ENCODE peak calls at places on chromosome 9, in nine cellular contexts. S is A549, Y is GM12891, B is endothelial cell of umbilical vein, Q is H1, D is IMR-90, E is esophagus muscularis mucosa, L is heart left ventricle, R is stomach. I is an unnamed sample.

GRCh38 chr9:89363311-89363670 is 45.0 kb downstream of the SECISBP2 start:
- DNase-seq in S (no peak), Y (no peak), B (no peak), Q (no peak), D (no peak), E (no peak), L (peak; percentile 11), R (no peak), I (no peak)

GRCh38 chr9:100440071-100440470 is 13.1 kb downstream of the MSANTD3 start:
- DNase-seq in S (peak; percentile 22), Y (no peak), B (no peak), Q (no peak), D (peak; percentile 76), E (no peak), L (no peak), R (no peak), I (no peak)

GRCh38 chr9:37925006-37925405 is 21.1 kb upstream of the SLC25A51 start:
- DNase-seq in S (no peak), Y (no peak), B (no peak), Q (no peak), D (no peak), E (no peak), L (no peak), R (no peak), I (no peak)

GRCh38 chr9:14806941-14807340 is 84.4 kb upstream of the CER1 start:
- DNase-seq in S (no peak), Y (no peak), B (no peak), Q (no peak), D (no peak), E (no peak), L (no peak), R (no peak), I (no peak)

GRCh38 chr9:124084087-124084486 is 72.5 kb downstream of the LHX2 start:
- DNase-seq in S (peak; percentile 20), Y (no peak), B (no peak), Q (no peak), D (no peak), E (no peak), L (no peak), R (no peak), I (no peak)

GRCh38 chr9:24218656-24219055 is 327.0 kb downstream of the IZUMO3 start:
- DNase-seq in S (no peak), Y (no peak), B (no peak), Q (no peak), D (no peak), E (no peak), L (no peak), R (no peak), I (no peak)

GRCh38 chr9:104906441-104907277 is 21.3 kb downstream of the ABCA1 start:
- DNase-seq in S (no peak), Y (no peak), B (no peak), Q (peak; percentile 30), D (peak; percentile 81), E (no peak), L (no peak), R (no peak), I (no peak)

GRCh38 chr9:36928670-36929349 is 105.3 kb downstream of the PAX5 start:
- DNase-seq in S (peak; percentile 27), Y (no peak), B (peak; percentile 48), Q (no peak), D (peak; percentile 25), E (no peak), L (no peak), R (no peak), I (no peak)

GRCh38 chr9:93675336-93676150 is 99.2 kb downstream of the PHF2 start:
- DNase-seq in S (no peak), Y (no peak), B (no peak), Q (peak; percentile 39), D (no peak), E (no peak), L (peak; percentile 11), R (peak; percentile 22), I (no peak)

DNA sequence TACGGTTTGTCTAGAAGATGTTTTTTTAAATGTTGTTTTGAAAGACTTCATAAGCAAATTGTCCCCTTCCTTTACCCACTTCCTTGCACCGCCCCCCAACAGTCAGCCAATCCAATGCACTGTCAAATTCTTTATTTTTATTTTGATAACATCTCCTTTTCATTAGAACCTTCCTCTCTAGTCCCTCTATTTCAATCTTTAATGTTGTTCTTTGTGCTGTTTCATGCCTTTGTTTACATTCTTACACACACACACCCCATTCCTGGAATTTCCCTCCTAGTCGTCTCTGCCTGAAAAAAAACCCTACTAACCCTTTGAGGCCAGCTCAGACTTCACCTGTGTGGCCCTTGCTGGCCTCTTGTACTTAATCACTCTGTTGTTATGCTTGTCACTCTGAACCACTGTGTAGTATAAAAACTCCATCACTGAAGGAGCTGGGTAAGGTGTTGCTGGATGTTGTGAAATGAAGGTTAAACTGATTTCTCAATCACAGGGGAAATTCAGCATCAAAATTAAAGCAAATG is 133.4 kb downstream of the UGCG start:
- DNase-seq in S (peak; percentile 87), Y (no peak), B (peak; percentile 86), Q (no peak), D (peak; percentile 84), E (no peak), L (no peak), R (peak; percentile 37), I (no peak)
- TF ChIP-seq POLR2A in S (no peak), Y (no peak), B (no peak), Q (no peak), D (no peak), E (no peak), L (no peak), R (no peak), I (no peak)

DNA sequence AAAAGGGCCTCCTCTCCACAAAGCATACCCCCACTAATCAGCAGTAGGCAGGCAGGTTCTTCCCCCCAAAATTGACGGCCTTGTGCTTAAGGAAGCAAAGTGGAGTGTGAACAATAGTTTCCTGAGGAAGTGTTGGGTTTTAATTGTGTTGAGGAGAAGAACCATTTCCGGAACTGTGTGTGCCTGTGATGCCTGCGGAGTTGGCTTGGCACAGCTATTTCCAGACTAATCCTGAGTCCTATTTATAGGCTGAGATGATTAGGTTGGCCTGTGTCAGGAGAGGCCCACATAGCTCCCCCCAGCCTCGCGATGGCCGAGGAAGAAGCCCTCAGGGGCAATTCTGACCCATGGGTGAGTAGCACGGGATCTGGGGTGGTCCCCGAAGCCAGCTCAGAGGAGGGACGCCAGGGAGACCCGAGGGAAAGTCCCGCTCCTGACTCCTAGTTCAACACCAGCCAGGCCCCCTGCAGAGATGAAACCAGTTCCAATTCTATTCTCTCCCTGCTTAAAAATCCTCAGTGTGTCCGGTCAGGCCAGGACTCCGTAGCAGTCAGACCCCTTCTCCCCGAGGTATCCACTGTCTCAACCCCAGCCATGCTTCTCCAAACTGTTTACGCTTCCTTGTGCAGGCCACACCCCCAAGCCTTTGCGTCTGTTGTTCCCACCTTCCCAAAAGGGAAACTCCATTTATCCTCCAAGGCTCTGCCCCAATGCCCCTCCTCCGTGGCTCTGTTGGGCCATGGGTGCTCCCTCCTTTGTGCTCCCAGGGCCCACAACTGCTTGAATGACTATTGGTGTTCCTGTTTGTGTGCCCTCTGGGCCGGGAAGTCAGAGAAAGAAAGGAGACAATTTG is 18.1 kb downstream of the GSN start:
- DNase-seq in S (peak; percentile 83), Y (no peak), B (peak; percentile 96), Q (peak; percentile 61), D (peak; percentile 56), E (no peak), L (peak; percentile 80), R (peak; percentile 44), I (no peak)
- TF ChIP-seq POLR2A in S (no peak), Y (no peak), B (peak; percentile 75), Q (no peak), D (no peak), E (peak; percentile 16), L (peak; percentile 42), R (no peak), I (no peak)

GRCh38 chr9:4237748-4238511 is 61.9 kb downstream of the GLIS3 start:
- DNase-seq in S (no peak), Y (no peak), B (no peak), Q (no peak), D (no peak), E (no peak), L (peak; percentile 22), R (no peak), I (no peak)
- TF ChIP-seq POLR2A in S (no peak), Y (no peak), B (no peak), Q (no peak), D (no peak), E (no peak), L (no peak), R (no peak), I (no peak)

GRCh38 chr9:70049672-70050271 is 6.1 kb downstream of the MAMDC2 start:
- DNase-seq in S (no peak), Y (no peak), B (no peak), Q (peak; percentile 37), D (peak; percentile 55), E (no peak), L (peak; percentile 77), R (peak; percentile 35), I (no peak)
- TF ChIP-seq POLR2A in S (no peak), Y (no peak), B (no peak), Q (no peak), D (no peak), E (no peak), L (peak; percentile 19), R (no peak), I (no peak)

GRCh38 chr9:136244116-136244775 is 1.4 kb downstream of the QSOX2 start:
- DNase-seq in S (no peak), Y (peak; percentile 58), B (no peak), Q (no peak), D (no peak), E (no peak), L (no peak), R (no peak), I (peak; percentile 54)
- TF ChIP-seq POLR2A in S (no peak), Y (peak; percentile 29), B (no peak), Q (no peak), D (no peak), E (no peak), L (no peak), R (no peak), I (no peak)